ENCODE peak calls at places on chromosomes 7 and 10, in seven cellular contexts. T is activated CD4-positive, alpha-beta T cell treated with anti-CD3 and anti-CD28 coated beads for 36 hours; R is activated naive CD4-positive, alpha-beta T cell treated with anti-CD3 and anti-CD28 coated beads for 36 hours; H is A549; X is activated T-helper 1 cell treated with anti-CD3 and anti-CD28 coated beads, Interleukin-2, amount 50 U/mL, for 16 hours; V is B cell; E is lung. M is an unnamed sample.

GRCh38 chr7:131555565-131556054 is 818 bp downstream of the PODXL start:
- DNase-seq in T (peak), R (peak), H (no peak), X (no peak), V (no peak), E (no peak), M (no peak)

GRCh38 chr7:2627258-2628136 is 4.3 kb upstream of the TTYH3 start:
- DNase-seq in T (no peak), R (no peak), H (no peak), X (no peak), V (no peak), E (no peak), M (no peak)

GRCh38 chr7:158273138-158273651 is 314.4 kb downstream of the PTPRN2 start:
- DNase-seq in T (no peak), R (no peak), H (no peak), X (no peak), V (no peak), E (no peak), M (no peak)

GRCh38 chr10:46530249-46531186 is 25.9 kb downstream of the GPRIN2 start:
- DNase-seq in T (no peak), R (no peak), H (peak), X (no peak), V (peak), E (no peak), M (no peak)

GRCh38 chr7:117088623-117089199 is 135.4 kb downstream of the ST7 start:
- DNase-seq in T (no peak), R (no peak), H (no peak), X (no peak), V (no peak), E (no peak), M (no peak)

GRCh38 chr7:117007285-117007684 is 54.0 kb downstream of the ST7 start:
- DNase-seq in T (no peak), R (no peak), H (no peak), X (no peak), V (no peak), E (no peak), M (no peak)

GRCh38 chr10:14184841-14185500 is 145.8 kb downstream of the FRMD4A start:
- DNase-seq in T (peak), R (peak), H (no peak), X (peak), V (peak), E (no peak), M (peak)

GRCh38 chr7:78587443-78588044 is 789.0 kb downstream of the PHTF2 start:
- DNase-seq in T (no peak), R (no peak), H (peak), X (no peak), V (no peak), E (no peak), M (no peak)

GRCh38 chr7:45239486-45239885 is 81.9 kb downstream of the RAMP3 start:
- DNase-seq in T (no peak), R (no peak), H (peak), X (no peak), V (no peak), E (peak), M (no peak)

GRCh38 chr10:17249820-17250219 is 21.8 kb downstream of the VIM start:
- DNase-seq in T (no peak), R (no peak), H (no peak), X (no peak), V (no peak), E (no peak), M (no peak)

GRCh38 chr10:29736325-29737208 is 101.8 kb upstream of the SVIL start:
- DNase-seq in T (peak), R (peak), H (peak), X (peak), V (no peak), E (peak), M (peak)

GRCh38 chr10:88332526-88333265 is 250.4 kb downstream of the RNLS start:
- DNase-seq in T (no peak), R (no peak), H (no peak), X (no peak), V (no peak), E (no peak), M (no peak)

GRCh38 chr7:117757440-117757839 is 115.8 kb downstream of the CTTNBP2 start:
- DNase-seq in T (no peak), R (no peak), H (no peak), X (no peak), V (no peak), E (no peak), M (no peak)

GRCh38 chr10:15253951-15254807 is 85.7 kb upstream of the NMT2 start:
- DNase-seq in T (no peak), R (peak), H (no peak), X (no peak), V (no peak), E (no peak), M (peak)

GRCh38 chr10:4503076-4503475 is 322.9 kb upstream of the AKR1E2 start:
- DNase-seq in T (no peak), R (no peak), H (no peak), X (no peak), V (no peak), E (no peak), M (no peak)

GRCh38 chr7:47804767-47805545 is 143.3 kb downstream of the PKD1L1 start:
- DNase-seq in T (no peak), R (no peak), H (no peak), X (no peak), V (no peak), E (no peak), M (no peak)

GRCh38 chr10:3783721-3784432 is 1.1 kb downstream of the KLF6 start:
- DNase-seq in T (peak), R (peak), H (no peak), X (no peak), V (peak), E (peak), M (no peak)

GRCh38 chr7:30366606-30367005 is 82.2 kb downstream of the ZNRF2 start:
- DNase-seq in T (no peak), R (no peak), H (no peak), X (no peak), V (no peak), E (no peak), M (no peak)

GRCh38 chr7:97022451-97023306 is 2.0 kb downstream of the DLX5 start:
- DNase-seq in T (no peak), R (no peak), H (no peak), X (no peak), V (no peak), E (no peak), M (no peak)

GRCh38 chr10:23191764-23192395 is at the start of gene PTF1A:
- DNase-seq in T (no peak), R (no peak), H (no peak), X (no peak), V (no peak), E (peak), M (no peak)

GRCh38 chr10:5589963-5590511 is 65.3 kb downstream of the CALML3 start:
- DNase-seq in T (peak), R (no peak), H (peak), X (no peak), V (peak), E (no peak), M (no peak)

GRCh38 chr7:53520841-53521240 is 485.4 kb downstream of the POM121L12 start:
- DNase-seq in T (no peak), R (no peak), H (no peak), X (no peak), V (no peak), E (no peak), M (no peak)

GRCh38 chr7:115838829-115839228 is 191.7 kb downstream of the TFEC start:
- DNase-seq in T (no peak), R (no peak), H (no peak), X (no peak), V (no peak), E (no peak), M (no peak)

M was measured in GM13976.